ENCODE peak calls at places on chromosome 21, in six cellular contexts. H, M, D, K, F and Z are unnamed samples.

GRCh38 chr21:27024316-27024715 is 57.4 kb upstream of the ADAMTS5 start:
- DNase-seq in H (no peak), M (no peak), D (no peak), K (no peak), F (no peak), Z (no peak)

GRCh38 chr21:44947930-44948331 is 8.1 kb downstream of the SLX9 start:
- DNase-seq in H (peak), M (no peak), D (no peak), K (no peak), F (no peak), Z (no peak)

GRCh38 chr21:42313501-42313969 is 1.7 kb downstream of the TFF3 start:
- DNase-seq in H (no peak), M (no peak), D (no peak), K (no peak), F (peak), Z (peak)

GRCh38 chr21:31873275-31873695 is 465 bp downstream of the HUNK start:
- DNase-seq in H (peak), M (no peak), D (peak), K (no peak), F (no peak), Z (peak)

GRCh38 chr21:27362249-27362648 is 395.4 kb upstream of the ADAMTS5 start:
- DNase-seq in H (no peak), M (no peak), D (no peak), K (no peak), F (no peak), Z (no peak)

GRCh38 chr21:44790401-44790800 is 11.2 kb downstream of the UBE2G2 start:
- DNase-seq in H (no peak), M (no peak), D (no peak), K (no peak), F (no peak), Z (no peak)

GRCh38 chr21:32021319-32022027 is 148.7 kb downstream of the HUNK start:
- DNase-seq in H (no peak), M (no peak), D (peak), K (peak), F (peak), Z (no peak)

GRCh38 chr21:37817242-37817641 is 99.0 kb downstream of the KCNJ6 start:
- DNase-seq in H (no peak), M (no peak), D (no peak), K (no peak), F (no peak), Z (no peak)

GRCh38 chr21:27519357-27519756 is 552.5 kb upstream of the ADAMTS5 start:
- DNase-seq in H (no peak), M (no peak), D (no peak), K (no peak), F (no peak), Z (no peak)

GRCh38 chr21:40760811-40761210 is 86.1 kb downstream of the DSCAM start:
- DNase-seq in H (no peak), M (no peak), D (no peak), K (no peak), F (no peak), Z (no peak)

GRCh38 chr21:39483917-39484316 is 32.1 kb downstream of the SH3BGR start:
- DNase-seq in H (no peak), M (no peak), D (no peak), K (no peak), F (no peak), Z (no peak)

GRCh38 chr21:25999935-26000582 is 170.5 kb downstream of the APP start:
- DNase-seq in H (no peak), M (no peak), D (no peak), K (no peak), F (no peak), Z (no peak)

GRCh38 chr21:16533692-16534407 is 804.1 kb downstream of the USP25 start:
- DNase-seq in H (no peak), M (no peak), D (no peak), K (no peak), F (no peak), Z (no peak)

GRCh38 chr21:37006521-37007291 is at the start of gene RIPPLY3:
- DNase-seq in H (no peak), M (no peak), D (no peak), K (no peak), F (no peak), Z (no peak)

GRCh38 chr21:32705901-32706300 is 21.9 kb downstream of the SYNJ1 start:
- DNase-seq in H (no peak), M (no peak), D (no peak), K (no peak), F (no peak), Z (no peak)

GRCh38 chr21:30769724-30770431 is 14.7 kb upstream of the KRTAP21-1 start:
- DNase-seq in H (no peak), M (no peak), D (no peak), K (no peak), F (no peak), Z (no peak)

GRCh38 chr21:19268634-19269138 is 865.1 kb upstream of the TMPRSS15 start:
- DNase-seq in H (no peak), M (no peak), D (no peak), K (no peak), F (no peak), Z (no peak)

GRCh38 chr21:27400045-27400444 is 433.2 kb upstream of the ADAMTS5 start:
- DNase-seq in H (no peak), M (no peak), D (no peak), K (no peak), F (no peak), Z (no peak)

GRCh38 chr21:44370771-44371410 is 17.5 kb downstream of the TRPM2 start:
- DNase-seq in H (no peak), M (no peak), D (no peak), K (no peak), F (no peak), Z (peak)

GRCh38 chr21:43815107-43815742 is 25.8 kb downstream of the RRP1 start:
- DNase-seq in H (no peak), M (no peak), D (no peak), K (no peak), F (no peak), Z (no peak)

GRCh38 chr21:41426656-41427311 is 745 bp downstream of the MX1 start:
- DNase-seq in H (peak), M (no peak), D (no peak), K (no peak), F (no peak), Z (no peak)

GRCh38 chr21:36923270-36923669 is 43.2 kb downstream of the HLCS start:
- DNase-seq in H (no peak), M (no peak), D (no peak), K (no peak), F (no peak), Z (no peak)

GRCh38 chr21:37079211-37079824 is 6.3 kb downstream of the TTC3 start:
- DNase-seq in H (no peak), M (no peak), D (no peak), K (no peak), F (no peak), Z (no peak)

GRCh38 chr21:36550761-36551160 is 70.8 kb upstream of the CLDN14 start:
- DNase-seq in H (no peak), M (no peak), D (no peak), K (no peak), F (no peak), Z (no peak)

GRCh38 chr21:44919111-44919912 is 1.4 kb downstream of the ITGB2 start:
- DNase-seq in H (no peak), M (peak), D (no peak), K (no peak), F (no peak), Z (no peak)

GRCh38 chr21:42887321-42887720 is 5.8 kb upstream of the NDUFV3 start:
- DNase-seq in H (no peak), M (no peak), D (no peak), K (no peak), F (no peak), Z (no peak)

GRCh38 chr21:38273745-38274544 is 17.2 kb downstream of the KCNJ15 start:
- DNase-seq in H (no peak), M (no peak), D (no peak), K (no peak), F (no peak), Z (no peak)

GRCh38 chr21:38956791-38957571 is 151.3 kb downstream of the ETS2 start:
- DNase-seq in H (no peak), M (no peak), D (no peak), K (no peak), F (peak), Z (no peak)

GRCh38 chr21:31634993-31635392 is 24.5 kb upstream of the SOD1 start:
- DNase-seq in H (no peak), M (no peak), D (no peak), K (no peak), F (no peak), Z (no peak)

GRCh38 chr21:16755061-16755460 is 757.8 kb upstream of the CXADR start:
- DNase-seq in H (no peak), M (no peak), D (no peak), K (no peak), F (no peak), Z (no peak)

GRCh38 chr21:44742418-44743153 is 31.2 kb upstream of the TSPEAR start:
- DNase-seq in H (no peak), M (no peak), D (no peak), K (no peak), F (no peak), Z (no peak)

GRCh38 chr21:41932191-41932575 is 21.6 kb downstream of the C2CD2 start:
- DNase-seq in H (peak), M (no peak), D (no peak), K (no peak), F (no peak), Z (no peak)

GRCh38 chr21:41945982-41946381 is 7.8 kb downstream of the C2CD2 start:
- DNase-seq in H (no peak), M (no peak), D (no peak), K (no peak), F (no peak), Z (no peak)

GRCh38 chr21:41112740-41113692 is 54.9 kb upstream of the BACE2 start:
- DNase-seq in H (no peak), M (no peak), D (no peak), K (no peak), F (no peak), Z (no peak)

GRCh38 chr21:40622531-40622930 is 224.4 kb downstream of the DSCAM start:
- DNase-seq in H (no peak), M (no peak), D (no peak), K (no peak), F (no peak), Z (no peak)

GRCh38 chr21:29904359-29905282 is 35.2 kb downstream of the GRIK1 start:
- DNase-seq in H (no peak), M (no peak), D (no peak), K (no peak), F (no peak), Z (no peak)

GRCh38 chr21:43929217-43929971 is 64.4 kb downstream of the AGPAT3 start:
- DNase-seq in H (no peak), M (no peak), D (peak), K (peak), F (peak), Z (no peak)

GRCh38 chr21:21232320-21232719 is 234.1 kb downstream of the NCAM2 start:
- DNase-seq in H (no peak), M (no peak), D (no peak), K (no peak), F (no peak), Z (no peak)
- TF ChIP-seq CTCF in H (no peak), M (no peak), D (peak), K (peak), F (no peak), Z (peak)

DNA sequence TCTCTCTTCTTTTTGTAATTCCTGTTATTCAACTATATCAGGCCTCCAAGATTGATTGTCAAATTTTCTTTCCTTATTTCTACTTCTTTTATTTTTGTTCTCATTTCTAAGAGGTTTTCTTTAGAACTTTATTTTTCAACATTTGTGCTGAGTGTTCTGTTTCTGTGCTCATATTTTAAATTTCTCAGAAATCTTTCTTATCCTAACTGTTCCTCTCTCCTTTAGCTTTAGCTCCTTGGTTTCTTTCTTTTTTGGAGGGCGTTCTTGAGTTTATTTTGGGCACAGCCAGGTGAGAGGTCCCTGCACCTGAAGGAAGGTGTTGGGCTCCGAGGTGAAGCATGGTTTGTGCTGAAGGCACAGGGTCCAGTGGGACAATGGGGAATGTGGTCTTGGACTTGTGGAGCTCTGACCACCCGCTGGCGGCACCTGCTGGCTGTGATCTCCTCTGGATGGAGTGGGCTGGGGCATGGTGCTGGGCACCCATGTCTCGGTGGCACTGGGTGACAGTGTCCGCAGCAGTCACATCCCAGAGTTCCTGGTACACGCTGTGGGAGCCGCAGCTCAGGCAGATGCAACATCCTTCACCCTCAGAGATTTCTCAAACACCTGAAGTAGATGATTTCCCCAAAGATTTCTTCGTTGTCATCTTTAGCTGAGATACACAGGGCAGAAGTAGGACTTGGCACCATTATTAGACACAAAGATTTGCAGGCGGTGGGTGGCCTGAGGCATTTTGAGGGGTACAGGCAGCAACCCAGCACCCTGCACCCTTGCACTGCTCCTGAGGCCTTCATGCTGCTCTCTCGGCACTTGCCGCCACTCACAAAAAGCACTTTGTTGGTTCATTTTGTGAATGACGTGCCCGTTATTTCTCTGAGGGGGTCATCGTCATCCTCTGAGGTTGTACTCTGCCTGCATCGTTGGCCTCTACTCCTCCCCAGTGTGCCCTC is 38.2 kb upstream of the DIP2A start:
- DNase-seq in H (no peak), M (no peak), D (no peak), K (no peak), F (no peak), Z (no peak)
- TF ChIP-seq CTCF in H (no peak), M (no peak), D (no peak), K (no peak), F (no peak), Z (no peak)

GRCh38 chr21:28793043-28793442 is 199.6 kb downstream of the LTN1 start:
- DNase-seq in H (no peak), M (no peak), D (no peak), K (no peak), F (no peak), Z (no peak)
- TF ChIP-seq CTCF in H (no peak), M (peak), D (peak), K (no peak), F (no peak), Z (peak)

DNA sequence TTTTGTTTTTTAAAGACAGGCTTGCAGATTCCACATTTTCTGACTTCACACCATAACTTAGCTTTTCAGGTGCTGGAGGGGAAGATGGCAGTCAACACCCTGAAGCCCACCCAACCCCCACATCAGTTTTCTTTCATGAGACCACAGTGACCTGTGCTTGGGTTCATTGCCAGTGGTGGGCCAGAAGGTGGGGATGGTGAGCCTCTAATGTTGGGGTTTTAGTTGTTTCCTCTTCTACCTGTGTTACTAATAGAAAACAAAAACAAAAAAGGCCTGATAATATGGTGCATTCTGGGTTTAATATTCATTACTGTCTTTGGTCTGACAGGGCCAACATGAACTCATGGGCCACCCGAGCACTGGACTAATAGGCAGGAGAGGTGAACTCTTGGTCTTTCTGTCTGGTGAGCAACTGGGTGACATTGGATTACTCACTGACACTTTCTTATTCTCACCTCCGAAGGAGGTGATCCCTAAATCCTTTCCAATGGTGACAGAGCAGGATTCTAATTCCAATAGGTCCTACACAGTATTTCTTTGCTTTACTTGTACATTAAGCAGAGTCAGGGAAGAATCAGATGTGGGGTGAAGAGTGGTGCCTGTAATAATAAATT is 132.8 kb downstream of the CLIC6 start:
- DNase-seq in H (no peak), M (no peak), D (no peak), K (no peak), F (no peak), Z (no peak)
- TF ChIP-seq CTCF in H (no peak), M (no peak), D (no peak), K (no peak), F (no peak), Z (peak)

DNA sequence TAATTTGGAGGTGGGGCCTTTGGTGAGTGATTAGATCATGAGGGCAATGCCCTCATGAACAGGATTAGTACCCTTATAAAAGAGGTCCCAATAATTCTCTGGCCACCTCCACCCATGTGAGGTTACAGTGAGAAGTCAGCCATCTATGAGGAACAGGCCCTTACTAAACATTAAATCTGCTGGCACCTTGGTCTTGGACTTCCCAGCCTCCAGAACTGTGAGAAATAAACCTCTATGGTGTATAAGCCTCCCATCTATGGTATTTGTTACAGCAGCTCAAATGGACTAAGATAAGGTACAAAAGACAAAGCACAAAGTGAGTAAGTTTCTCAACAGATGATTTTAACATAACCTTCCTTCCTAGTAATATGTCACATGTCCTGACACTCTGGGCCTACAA is 22.3 kb downstream of the NRIP1 start:
- DNase-seq in H (no peak), M (no peak), D (no peak), K (no peak), F (no peak), Z (no peak)
- TF ChIP-seq CTCF in H (no peak), M (no peak), D (no peak), K (no peak), F (no peak), Z (no peak)